ENCODE peak calls at places on chromosomes 4 and X, in six cellular contexts. N is stomach, F is IMR-90, H is GM10248, Q is AG10803, J is lung. Z is an unnamed sample.

GRCh38 chrX:68588653-68589371 is 58.7 kb upstream of the STARD8 start:
- DNase-seq in F (peak; percentile 1), H (no peak), Q (no peak), J (no peak), N (no peak), Z (no peak)

GRCh38 chrX:135556055-135556454 is 35.6 kb downstream of the INTS6L start:
- DNase-seq in F (no peak), H (no peak), J (no peak), Q (no peak), N (no peak), Z (no peak)

GRCh38 chrX:134443020-134443419 is 16.9 kb upstream of the HPRT1 start:
- DNase-seq in Q (no peak), N (no peak), J (no peak), H (peak; percentile 21), F (no peak), Z (no peak)

GRCh38 chrX:49725923-49726904 is 30.4 kb upstream of the PAGE1 start:
- DNase-seq in F (no peak), J (no peak), H (no peak), Q (no peak), N (no peak), Z (no peak)

GRCh38 chrX:48890934-48891401 is 6.6 kb downstream of the TIMM17B start:
- DNase-seq in J (no peak), H (no peak), N (no peak), Q (no peak), F (no peak), Z (peak; percentile 66)

GRCh38 chrX:150693782-150694574 is 782 bp downstream of the MTMR1 start:
- DNase-seq in N (peak; percentile 66), H (peak; percentile 87), J (peak; percentile 54), Q (peak; percentile 86), F (peak; percentile 79), Z (peak; percentile 78)

GRCh38 chr4:102247041-102247440 is 98.2 kb downstream of the SLC39A8 start:
- DNase-seq in F (no peak), N (no peak), J (no peak), H (no peak), Q (no peak), Z (no peak)

GRCh38 chr4:38204317-38205060 is 244.3 kb downstream of the PTTG2 start:
- DNase-seq in H (no peak), Q (no peak), J (no peak), F (no peak), N (no peak), Z (no peak)

GRCh38 chr4:20044502-20044911 is 207.2 kb upstream of the SLIT2 start:
- DNase-seq in H (no peak), N (no peak), J (no peak), Q (peak; percentile 72), F (peak; percentile 50), Z (no peak)

GRCh38 chr4:172892300-172892699 is 276.3 kb upstream of the GALNT7 start:
- DNase-seq in J (no peak), F (peak; percentile 3), H (no peak), Q (no peak), N (no peak), Z (peak; percentile 72)

GRCh38 chr4:188960411-188961093 is 821.3 kb downstream of the TRIML1 start:
- DNase-seq in J (no peak), Q (no peak), F (peak; percentile 47), H (no peak), N (no peak), Z (no peak)

GRCh38 chr4:120009731-120010130 is 56.9 kb downstream of the MAD2L1 start:
- DNase-seq in J (no peak), Q (peak; percentile 57), N (no peak), F (peak; percentile 96), H (no peak), Z (no peak)

GRCh38 chr4:14143892-14144291 is 516.4 kb upstream of the BOD1L1 start:
- DNase-seq in H (no peak), J (no peak), N (no peak), F (peak; percentile 6), Q (no peak), Z (no peak)

GRCh38 chrX:152276277-152276676 is 137.9 kb upstream of the MAGEA10 start:
- DNase-seq in H (no peak), F (no peak), Q (no peak), J (no peak), N (no peak), Z (no peak)

GRCh38 chrX:44674906-44675305 is 132.2 kb upstream of the FUNDC1 start:
- DNase-seq in Q (no peak), F (no peak), H (no peak), N (no peak), J (no peak), Z (no peak)

GRCh38 chrX:17859609-17860178 is 1.4 kb downstream of the RAI2 start:
- DNase-seq in Q (no peak), H (no peak), N (peak; percentile 38), J (no peak), F (no peak), Z (peak; percentile 62)

GRCh38 chr4:118367872-118368271 is 15.1 kb upstream of the PRSS12 start:
- DNase-seq in Q (no peak), N (no peak), F (no peak), H (no peak), J (no peak), Z (no peak)

GRCh38 chr4:24470681-24471622 is 113.4 kb downstream of the DHX15 start:
- DNase-seq in H (peak; percentile 64), Q (peak; percentile 22), J (no peak), F (peak; percentile 43), N (no peak), Z (peak; percentile 78)

GRCh38 chr4:24471623-24472510 is 112.5 kb downstream of the DHX15 start:
- DNase-seq in N (no peak), Q (peak; percentile 6), H (peak; percentile 29), F (no peak), J (no peak), Z (peak; percentile 87)

GRCh38 chr4:24475756-24476155 is 108.6 kb downstream of the DHX15 start:
- DNase-seq in J (no peak), H (no peak), N (no peak), F (no peak), Q (no peak), Z (peak; percentile 58)

GRCh38 chr4:24472514-24473308 is 111.6 kb downstream of the DHX15 start:
- DNase-seq in Q (peak; percentile 69), F (peak; percentile 74), H (peak; percentile 80), N (peak; percentile 76), J (peak; percentile 74), Z (peak; percentile 95)

GRCh38 chr4:24473309-24473721 is 111.0 kb downstream of the DHX15 start:
- DNase-seq in J (no peak), N (no peak), Q (peak; percentile 23), H (no peak), F (peak; percentile 27), Z (peak; percentile 65)
- TF ChIP-seq CTCF in J (no peak), N (no peak), Q (no peak), H (no peak), F (no peak), Z (peak; percentile 33)

DNA sequence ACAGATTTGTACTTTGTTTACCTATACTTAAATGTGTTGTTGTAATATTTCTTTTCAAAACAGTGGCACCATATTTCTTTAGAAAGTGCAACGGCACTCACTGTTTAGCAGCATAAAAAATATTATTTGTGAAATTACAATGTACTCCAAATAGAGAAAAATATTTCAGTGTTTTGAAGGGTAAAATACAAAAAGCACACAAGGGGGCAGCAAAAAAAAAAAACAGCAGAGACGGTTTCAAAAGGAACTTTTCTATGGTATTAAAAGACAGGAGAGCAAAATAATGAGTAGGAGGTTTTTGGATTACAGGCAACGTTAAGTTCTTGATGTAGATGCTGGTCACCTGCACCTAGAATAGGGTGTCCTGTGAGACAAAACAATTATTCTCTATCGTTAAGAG is 2.0 kb downstream of the NUDT11 start:
- DNase-seq in N (no peak), Q (no peak), H (no peak), J (no peak), F (no peak), Z (no peak)
- TF ChIP-seq CTCF in N (no peak), Q (peak; percentile 40), H (peak; percentile 2), J (no peak), F (peak; percentile 25), Z (peak; percentile 51)

GRCh38 chr4:73139245-73139644 is 69.7 kb upstream of the COX18 start:
- DNase-seq in Q (no peak), H (no peak), J (no peak), F (no peak), N (no peak), Z (no peak)

GRCh38 chr4:73139991-73140390 is 70.5 kb upstream of the COX18 start:
- DNase-seq in H (no peak), F (peak; percentile 31), J (no peak), Q (no peak), N (no peak), Z (no peak)

GRCh38 chr4:73137121-73137520 is 67.6 kb upstream of the COX18 start:
- DNase-seq in H (no peak), Q (no peak), J (no peak), N (no peak), F (no peak), Z (no peak)

GRCh38 chr4:73142995-73143547 is 73.6 kb upstream of the COX18 start:
- DNase-seq in F (no peak), J (no peak), Q (no peak), N (no peak), H (no peak), Z (no peak)
- TF ChIP-seq CTCF in F (peak; percentile 31), J (no peak), Q (no peak), N (no peak), H (no peak), Z (peak; percentile 62)

GRCh38 chr4:93791570-93792195 is 36.9 kb upstream of the ATOH1 start:
- DNase-seq in F (peak; percentile 48), Q (peak; percentile 40), N (peak; percentile 59), J (peak; percentile 37), H (peak; percentile 53), Z (peak; percentile 82)

GRCh38 chr4:93786149-93786548 is 42.4 kb upstream of the ATOH1 start:
- DNase-seq in J (no peak), Q (no peak), H (no peak), F (no peak), N (no peak), Z (no peak)

GRCh38 chr4:93788712-93789111 is 39.8 kb upstream of the ATOH1 start:
- DNase-seq in N (no peak), Q (peak; percentile 4), H (peak; percentile 12), J (no peak), F (peak; percentile 10), Z (no peak)
- TF ChIP-seq CTCF in N (no peak), Q (peak; percentile 41), H (peak; percentile 26), J (no peak), F (peak; percentile 37), Z (peak; percentile 86)

GRCh38 chrX:16807548-16807947 is 21.3 kb downstream of the TXLNG start:
- DNase-seq in N (no peak), J (no peak), H (no peak), F (peak; percentile 38), Q (peak; percentile 37), Z (peak; percentile 61)
- TF ChIP-seq CTCF in N (no peak), J (no peak), H (no peak), F (peak; percentile 39), Q (peak; percentile 57), Z (peak; percentile 60)

Z was measured in endodermal cell.